ENCODE peak calls at places on chromosomes 13 and 19, in nine cellular contexts. One of them, this sample, is unnamed.

GRCh38 chr13:102580552-102581169 is 16.1 kb upstream of the TPP2 start:
- DNase-seq in tibial artery: no peak
- DNase-seq in activated CD4-positive, alpha-beta T cell treated with anti-CD3 and anti-CD28 coated beads, Interleukin-2, amount 10 ng/mL, durations not matched to agents 7 days and 5 days: peak; percentile 70
- DNase-seq in germinal center: peak; percentile 39
- DNase-seq in NCI-H1105 treated with DMSO at 0.1 percent for 48 hours: peak; percentile 31
- DNase-seq in endodermal cell: peak; percentile 68
- DNase-seq in NCI-H2107: peak; percentile 23
- DNase-seq in choroid plexus epithelial cell: peak; percentile 90
- DNase-seq in amniotic stem cell: peak; percentile 24
- DNase-seq in this sample: peak; percentile 75

GRCh38 chr19:44741841-44742352 is 6.6 kb upstream of the BCL3 start:
- DNase-seq in choroid plexus epithelial cell: peak; percentile 98
- DNase-seq in endodermal cell: peak; percentile 72
- DNase-seq in NCI-H1105 treated with DMSO at 0.1 percent for 48 hours: peak; percentile 65
- DNase-seq in amniotic stem cell: peak; percentile 96
- DNase-seq in tibial artery: peak; percentile 100
- DNase-seq in activated CD4-positive, alpha-beta T cell treated with anti-CD3 and anti-CD28 coated beads, Interleukin-2, amount 10 ng/mL, durations not matched to agents 7 days and 5 days: no peak
- DNase-seq in NCI-H2107: no peak
- DNase-seq in germinal center: no peak
- DNase-seq in this sample: peak; percentile 100

GRCh38 chr13:29411493-29411892 is 184.0 kb downstream of the SLC7A1 start:
- DNase-seq in NCI-H1105 treated with DMSO at 0.1 percent for 48 hours: no peak
- DNase-seq in choroid plexus epithelial cell: peak; percentile 41
- DNase-seq in tibial artery: no peak
- DNase-seq in germinal center: no peak
- DNase-seq in NCI-H2107: no peak
- DNase-seq in endodermal cell: no peak
- DNase-seq in amniotic stem cell: no peak
- DNase-seq in activated CD4-positive, alpha-beta T cell treated with anti-CD3 and anti-CD28 coated beads, Interleukin-2, amount 10 ng/mL, durations not matched to agents 7 days and 5 days: no peak
- DNase-seq in this sample: no peak

GRCh38 chr13:111474136-111475002 is 153.9 kb downstream of the TEX29 start:
- DNase-seq in choroid plexus epithelial cell: peak; percentile 66
- DNase-seq in germinal center: peak; percentile 21
- DNase-seq in activated CD4-positive, alpha-beta T cell treated with anti-CD3 and anti-CD28 coated beads, Interleukin-2, amount 10 ng/mL, durations not matched to agents 7 days and 5 days: no peak
- DNase-seq in tibial artery: no peak
- DNase-seq in endodermal cell: peak; percentile 68
- DNase-seq in amniotic stem cell: peak; percentile 1
- DNase-seq in NCI-H1105 treated with DMSO at 0.1 percent for 48 hours: peak; percentile 87
- DNase-seq in NCI-H2107: peak; percentile 46
- DNase-seq in this sample: peak; percentile 32

GRCh38 chr19:17405250-17406038 is at the start of gene BST2:
- DNase-seq in activated CD4-positive, alpha-beta T cell treated with anti-CD3 and anti-CD28 coated beads, Interleukin-2, amount 10 ng/mL, durations not matched to agents 7 days and 5 days: peak; percentile 72
- DNase-seq in choroid plexus epithelial cell: peak; percentile 76
- DNase-seq in amniotic stem cell: no peak
- DNase-seq in germinal center: peak; percentile 94
- DNase-seq in endodermal cell: peak; percentile 69
- DNase-seq in tibial artery: no peak
- DNase-seq in NCI-H2107: no peak
- DNase-seq in NCI-H1105 treated with DMSO at 0.1 percent for 48 hours: no peak
- DNase-seq in this sample: no peak

GRCh38 chr13:48393030-48393697 is 19.7 kb downstream of the LPAR6 start:
- DNase-seq in choroid plexus epithelial cell: no peak
- DNase-seq in NCI-H2107: no peak
- DNase-seq in endodermal cell: no peak
- DNase-seq in activated CD4-positive, alpha-beta T cell treated with anti-CD3 and anti-CD28 coated beads, Interleukin-2, amount 10 ng/mL, durations not matched to agents 7 days and 5 days: no peak
- DNase-seq in NCI-H1105 treated with DMSO at 0.1 percent for 48 hours: no peak
- DNase-seq in germinal center: no peak
- DNase-seq in tibial artery: no peak
- DNase-seq in amniotic stem cell: no peak
- DNase-seq in this sample: no peak

GRCh38 chr19:40411958-40412499 is 1.1 kb downstream of the PRX start:
- DNase-seq in amniotic stem cell: no peak
- DNase-seq in tibial artery: no peak
- DNase-seq in activated CD4-positive, alpha-beta T cell treated with anti-CD3 and anti-CD28 coated beads, Interleukin-2, amount 10 ng/mL, durations not matched to agents 7 days and 5 days: no peak
- DNase-seq in NCI-H1105 treated with DMSO at 0.1 percent for 48 hours: no peak
- DNase-seq in germinal center: no peak
- DNase-seq in NCI-H2107: no peak
- DNase-seq in choroid plexus epithelial cell: no peak
- DNase-seq in endodermal cell: peak; percentile 55
- DNase-seq in this sample: no peak

GRCh38 chr19:1849132-1849474 is 820 bp upstream of the REXO1 start:
- DNase-seq in choroid plexus epithelial cell: no peak
- DNase-seq in endodermal cell: no peak
- DNase-seq in germinal center: no peak
- DNase-seq in NCI-H2107: no peak
- DNase-seq in tibial artery: no peak
- DNase-seq in activated CD4-positive, alpha-beta T cell treated with anti-CD3 and anti-CD28 coated beads, Interleukin-2, amount 10 ng/mL, durations not matched to agents 7 days and 5 days: no peak
- DNase-seq in amniotic stem cell: no peak
- DNase-seq in NCI-H1105 treated with DMSO at 0.1 percent for 48 hours: no peak
- DNase-seq in this sample: no peak

GRCh38 chr13:84481958-84482357 is 599.7 kb upstream of the SLITRK1 start:
- DNase-seq in choroid plexus epithelial cell: peak; percentile 79
- DNase-seq in amniotic stem cell: peak; percentile 47
- DNase-seq in tibial artery: no peak
- DNase-seq in NCI-H1105 treated with DMSO at 0.1 percent for 48 hours: no peak
- DNase-seq in endodermal cell: no peak
- DNase-seq in activated CD4-positive, alpha-beta T cell treated with anti-CD3 and anti-CD28 coated beads, Interleukin-2, amount 10 ng/mL, durations not matched to agents 7 days and 5 days: no peak
- DNase-seq in NCI-H2107: no peak
- DNase-seq in germinal center: no peak
- DNase-seq in this sample: peak; percentile 47

GRCh38 chr19:15631817-15632216 is 8.9 kb upstream of the CYP4F3 start:
- DNase-seq in activated CD4-positive, alpha-beta T cell treated with anti-CD3 and anti-CD28 coated beads, Interleukin-2, amount 10 ng/mL, durations not matched to agents 7 days and 5 days: peak; percentile 54
- DNase-seq in germinal center: peak; percentile 43
- DNase-seq in choroid plexus epithelial cell: peak; percentile 5
- DNase-seq in NCI-H2107: no peak
- DNase-seq in NCI-H1105 treated with DMSO at 0.1 percent for 48 hours: no peak
- DNase-seq in endodermal cell: peak; percentile 83
- DNase-seq in tibial artery: no peak
- DNase-seq in amniotic stem cell: no peak
- DNase-seq in this sample: no peak

GRCh38 chr13:27997904-27998522 is 9.5 kb upstream of the URAD start:
- DNase-seq in endodermal cell: peak; percentile 86
- DNase-seq in amniotic stem cell: no peak
- DNase-seq in NCI-H1105 treated with DMSO at 0.1 percent for 48 hours: no peak
- DNase-seq in germinal center: peak; percentile 34
- DNase-seq in tibial artery: peak; percentile 79
- DNase-seq in activated CD4-positive, alpha-beta T cell treated with anti-CD3 and anti-CD28 coated beads, Interleukin-2, amount 10 ng/mL, durations not matched to agents 7 days and 5 days: peak; percentile 37
- DNase-seq in NCI-H2107: no peak
- DNase-seq in choroid plexus epithelial cell: peak; percentile 62
- DNase-seq in this sample: peak; percentile 4

GRCh38 chr19:16068696-16069259 is 7.5 kb upstream of the TPM4 start:
- DNase-seq in NCI-H2107: no peak
- DNase-seq in germinal center: no peak
- DNase-seq in choroid plexus epithelial cell: no peak
- DNase-seq in activated CD4-positive, alpha-beta T cell treated with anti-CD3 and anti-CD28 coated beads, Interleukin-2, amount 10 ng/mL, durations not matched to agents 7 days and 5 days: no peak
- DNase-seq in amniotic stem cell: no peak
- DNase-seq in tibial artery: peak; percentile 62
- DNase-seq in NCI-H1105 treated with DMSO at 0.1 percent for 48 hours: no peak
- DNase-seq in endodermal cell: no peak
- DNase-seq in this sample: no peak

GRCh38 chr19:45508681-45508930 is 1.3 kb downstream of the VASP start:
- DNase-seq in activated CD4-positive, alpha-beta T cell treated with anti-CD3 and anti-CD28 coated beads, Interleukin-2, amount 10 ng/mL, durations not matched to agents 7 days and 5 days: no peak
- DNase-seq in NCI-H1105 treated with DMSO at 0.1 percent for 48 hours: no peak
- DNase-seq in tibial artery: no peak
- DNase-seq in choroid plexus epithelial cell: no peak
- DNase-seq in amniotic stem cell: no peak
- DNase-seq in endodermal cell: no peak
- DNase-seq in NCI-H2107: no peak
- DNase-seq in germinal center: no peak
- DNase-seq in this sample: no peak

GRCh38 chr19:12796146-12797071 is 5.1 kb downstream of the JUNB start:
- DNase-seq in endodermal cell: peak; percentile 94
- DNase-seq in germinal center: peak; percentile 59
- DNase-seq in choroid plexus epithelial cell: peak; percentile 87
- DNase-seq in activated CD4-positive, alpha-beta T cell treated with anti-CD3 and anti-CD28 coated beads, Interleukin-2, amount 10 ng/mL, durations not matched to agents 7 days and 5 days: peak; percentile 82
- DNase-seq in NCI-H1105 treated with DMSO at 0.1 percent for 48 hours: peak; percentile 87
- DNase-seq in tibial artery: peak; percentile 86
- DNase-seq in NCI-H2107: peak; percentile 64
- DNase-seq in amniotic stem cell: peak; percentile 42
- DNase-seq in this sample: peak; percentile 62

GRCh38 chr13:34805347-34805746 is 136.7 kb upstream of the NBEA start:
- DNase-seq in germinal center: no peak
- DNase-seq in endodermal cell: no peak
- DNase-seq in NCI-H1105 treated with DMSO at 0.1 percent for 48 hours: no peak
- DNase-seq in NCI-H2107: no peak
- DNase-seq in activated CD4-positive, alpha-beta T cell treated with anti-CD3 and anti-CD28 coated beads, Interleukin-2, amount 10 ng/mL, durations not matched to agents 7 days and 5 days: no peak
- DNase-seq in tibial artery: no peak
- DNase-seq in amniotic stem cell: no peak
- DNase-seq in choroid plexus epithelial cell: no peak
- DNase-seq in this sample: no peak

GRCh38 chr13:85724554-85725432 is 74.4 kb downstream of the SLITRK6 start:
- DNase-seq in amniotic stem cell: no peak
- DNase-seq in activated CD4-positive, alpha-beta T cell treated with anti-CD3 and anti-CD28 coated beads, Interleukin-2, amount 10 ng/mL, durations not matched to agents 7 days and 5 days: no peak
- DNase-seq in choroid plexus epithelial cell: no peak
- DNase-seq in germinal center: no peak
- DNase-seq in tibial artery: no peak
- DNase-seq in endodermal cell: no peak
- DNase-seq in NCI-H2107: no peak
- DNase-seq in NCI-H1105 treated with DMSO at 0.1 percent for 48 hours: peak; percentile 51
- DNase-seq in this sample: no peak

GRCh38 chr13:62643799-62644484 is 1228.3 kb upstream of the PCDH20 start:
- DNase-seq in NCI-H2107: no peak
- DNase-seq in choroid plexus epithelial cell: no peak
- DNase-seq in tibial artery: no peak
- DNase-seq in endodermal cell: peak; percentile 59
- DNase-seq in germinal center: no peak
- DNase-seq in NCI-H1105 treated with DMSO at 0.1 percent for 48 hours: no peak
- DNase-seq in activated CD4-positive, alpha-beta T cell treated with anti-CD3 and anti-CD28 coated beads, Interleukin-2, amount 10 ng/mL, durations not matched to agents 7 days and 5 days: no peak
- DNase-seq in amniotic stem cell: no peak
- DNase-seq in this sample: no peak

GRCh38 chr13:84670245-84670644 is 788.0 kb upstream of the SLITRK1 start:
- DNase-seq in NCI-H2107: no peak
- DNase-seq in choroid plexus epithelial cell: no peak
- DNase-seq in NCI-H1105 treated with DMSO at 0.1 percent for 48 hours: no peak
- DNase-seq in germinal center: no peak
- DNase-seq in amniotic stem cell: no peak
- DNase-seq in activated CD4-positive, alpha-beta T cell treated with anti-CD3 and anti-CD28 coated beads, Interleukin-2, amount 10 ng/mL, durations not matched to agents 7 days and 5 days: no peak
- DNase-seq in endodermal cell: no peak
- DNase-seq in tibial artery: no peak
- DNase-seq in this sample: no peak

GRCh38 chr13:112776354-112776753 is 86.5 kb downstream of the ATP11A start:
- DNase-seq in NCI-H1105 treated with DMSO at 0.1 percent for 48 hours: no peak
- DNase-seq in germinal center: no peak
- DNase-seq in amniotic stem cell: no peak
- DNase-seq in NCI-H2107: no peak
- DNase-seq in endodermal cell: no peak
- DNase-seq in choroid plexus epithelial cell: no peak
- DNase-seq in tibial artery: peak; percentile 17
- DNase-seq in activated CD4-positive, alpha-beta T cell treated with anti-CD3 and anti-CD28 coated beads, Interleukin-2, amount 10 ng/mL, durations not matched to agents 7 days and 5 days: no peak
- DNase-seq in this sample: no peak

GRCh38 chr13:44061876-44062275 is 182.2 kb downstream of the LACC1 start:
- DNase-seq in choroid plexus epithelial cell: no peak
- DNase-seq in tibial artery: no peak
- DNase-seq in germinal center: no peak
- DNase-seq in amniotic stem cell: no peak
- DNase-seq in NCI-H1105 treated with DMSO at 0.1 percent for 48 hours: no peak
- DNase-seq in NCI-H2107: no peak
- DNase-seq in endodermal cell: no peak
- DNase-seq in activated CD4-positive, alpha-beta T cell treated with anti-CD3 and anti-CD28 coated beads, Interleukin-2, amount 10 ng/mL, durations not matched to agents 7 days and 5 days: no peak
- DNase-seq in this sample: no peak

GRCh38 chr13:107450426-107450825 is 764.9 kb downstream of the LIG4 start:
- DNase-seq in NCI-H1105 treated with DMSO at 0.1 percent for 48 hours: no peak
- DNase-seq in activated CD4-positive, alpha-beta T cell treated with anti-CD3 and anti-CD28 coated beads, Interleukin-2, amount 10 ng/mL, durations not matched to agents 7 days and 5 days: no peak
- DNase-seq in amniotic stem cell: no peak
- DNase-seq in tibial artery: no peak
- DNase-seq in choroid plexus epithelial cell: peak; percentile 56
- DNase-seq in endodermal cell: no peak
- DNase-seq in germinal center: no peak
- DNase-seq in NCI-H2107: no peak
- DNase-seq in this sample: no peak

GRCh38 chr13:22486490-22486889 is 694.3 kb upstream of the SGCG start:
- DNase-seq in NCI-H1105 treated with DMSO at 0.1 percent for 48 hours: no peak
- DNase-seq in activated CD4-positive, alpha-beta T cell treated with anti-CD3 and anti-CD28 coated beads, Interleukin-2, amount 10 ng/mL, durations not matched to agents 7 days and 5 days: no peak
- DNase-seq in germinal center: no peak
- DNase-seq in tibial artery: no peak
- DNase-seq in NCI-H2107: no peak
- DNase-seq in amniotic stem cell: no peak
- DNase-seq in endodermal cell: no peak
- DNase-seq in choroid plexus epithelial cell: no peak
- DNase-seq in this sample: no peak

GRCh38 chr13:30722361-30722760 is 13.0 kb upstream of the ALOX5AP start:
- DNase-seq in endodermal cell: no peak
- DNase-seq in NCI-H2107: no peak
- DNase-seq in choroid plexus epithelial cell: no peak
- DNase-seq in tibial artery: no peak
- DNase-seq in NCI-H1105 treated with DMSO at 0.1 percent for 48 hours: no peak
- DNase-seq in amniotic stem cell: no peak
- DNase-seq in germinal center: no peak
- DNase-seq in activated CD4-positive, alpha-beta T cell treated with anti-CD3 and anti-CD28 coated beads, Interleukin-2, amount 10 ng/mL, durations not matched to agents 7 days and 5 days: no peak
- DNase-seq in this sample: no peak

GRCh38 chr13:66887088-66887487 is 343.0 kb downstream of the PCDH9 start:
- DNase-seq in NCI-H1105 treated with DMSO at 0.1 percent for 48 hours: peak; percentile 45
- DNase-seq in amniotic stem cell: no peak
- DNase-seq in activated CD4-positive, alpha-beta T cell treated with anti-CD3 and anti-CD28 coated beads, Interleukin-2, amount 10 ng/mL, durations not matched to agents 7 days and 5 days: no peak
- DNase-seq in germinal center: peak; percentile 33
- DNase-seq in NCI-H2107: no peak
- DNase-seq in choroid plexus epithelial cell: peak; percentile 28
- DNase-seq in tibial artery: no peak
- DNase-seq in endodermal cell: no peak
- DNase-seq in this sample: peak; percentile 13

GRCh38 chr19:11382898-11383705 is 1.0 kb downstream of the EPOR start:
- DNase-seq in endodermal cell: peak; percentile 94
- DNase-seq in tibial artery: peak; percentile 73
- DNase-seq in NCI-H2107: peak; percentile 21
- DNase-seq in germinal center: peak; percentile 68
- DNase-seq in activated CD4-positive, alpha-beta T cell treated with anti-CD3 and anti-CD28 coated beads, Interleukin-2, amount 10 ng/mL, durations not matched to agents 7 days and 5 days: peak; percentile 34
- DNase-seq in NCI-H1105 treated with DMSO at 0.1 percent for 48 hours: peak; percentile 45
- DNase-seq in choroid plexus epithelial cell: peak; percentile 16
- DNase-seq in amniotic stem cell: no peak
- DNase-seq in this sample: no peak

GRCh38 chr19:47730521-47730889 is 14.8 kb upstream of the NOP53 start:
- DNase-seq in NCI-H1105 treated with DMSO at 0.1 percent for 48 hours: no peak
- DNase-seq in choroid plexus epithelial cell: no peak
- DNase-seq in activated CD4-positive, alpha-beta T cell treated with anti-CD3 and anti-CD28 coated beads, Interleukin-2, amount 10 ng/mL, durations not matched to agents 7 days and 5 days: no peak
- DNase-seq in endodermal cell: no peak
- DNase-seq in tibial artery: no peak
- DNase-seq in amniotic stem cell: no peak
- DNase-seq in NCI-H2107: no peak
- DNase-seq in germinal center: no peak
- DNase-seq in this sample: no peak

GRCh38 chr13:71515639-71516038 is 351.4 kb downstream of the DACH1 start:
- DNase-seq in endodermal cell: no peak
- DNase-seq in tibial artery: no peak
- DNase-seq in germinal center: no peak
- DNase-seq in activated CD4-positive, alpha-beta T cell treated with anti-CD3 and anti-CD28 coated beads, Interleukin-2, amount 10 ng/mL, durations not matched to agents 7 days and 5 days: no peak
- DNase-seq in amniotic stem cell: no peak
- DNase-seq in choroid plexus epithelial cell: no peak
- DNase-seq in NCI-H1105 treated with DMSO at 0.1 percent for 48 hours: no peak
- DNase-seq in NCI-H2107: no peak
- DNase-seq in this sample: no peak

GRCh38 chr13:111460548-111461444 is 140.4 kb downstream of the TEX29 start:
- DNase-seq in tibial artery: no peak
- DNase-seq in choroid plexus epithelial cell: peak; percentile 61
- DNase-seq in activated CD4-positive, alpha-beta T cell treated with anti-CD3 and anti-CD28 coated beads, Interleukin-2, amount 10 ng/mL, durations not matched to agents 7 days and 5 days: no peak
- DNase-seq in NCI-H1105 treated with DMSO at 0.1 percent for 48 hours: peak; percentile 84
- DNase-seq in endodermal cell: peak; percentile 83
- DNase-seq in NCI-H2107: no peak
- DNase-seq in germinal center: no peak
- DNase-seq in amniotic stem cell: peak; percentile 27
- DNase-seq in this sample: peak; percentile 35

This sample was measured in fibroblast of the conjunctiva.